ENCODE peak calls at places on chromosomes 6 and 20, in four cellular contexts. H is stomach; S is CD4-positive, alpha-beta T cell; R is IMR-90. D is an unnamed sample.

GRCh38 chr6:159119835-159120234 is 49.4 kb upstream of the FNDC1 start:
- DNase-seq in R (no peak), H (no peak), S (no peak), D (no peak)

GRCh38 chr6:113120577-113121285 is 736.4 kb upstream of the MARCKS start:
- DNase-seq in S (no peak), H (no peak), R (peak; percentile 93), D (peak; percentile 59)

GRCh38 chr6:120320481-120321162 is 971.1 kb upstream of the MAN1A1 start:
- DNase-seq in H (no peak), R (no peak), S (no peak), D (no peak)

GRCh38 chr20:17663040-17663399 is 19.0 kb downstream of the RRBP1 start:
- DNase-seq in S (no peak), R (no peak), H (no peak), D (no peak)

GRCh38 chr6:152648090-152648489 is 10.9 kb upstream of the SYNE1 start:
- DNase-seq in R (peak; percentile 63), H (no peak), S (no peak), D (no peak)

GRCh38 chr6:37648465-37649330 is 49.0 kb downstream of the MDGA1 start:
- DNase-seq in H (peak; percentile 57), R (no peak), S (no peak), D (peak; percentile 87)

GRCh38 chr6:92779758-92780157 is 639.6 kb downstream of the EPHA7 start:
- DNase-seq in R (peak; percentile 63), H (no peak), S (no peak), D (peak; percentile 30)

GRCh38 chr20:57195023-57195758 is 71.2 kb downstream of the BMP7 start:
- DNase-seq in S (no peak), H (no peak), R (peak; percentile 48), D (peak; percentile 91)

GRCh38 chr6:7311920-7312615 is 931 bp downstream of the SSR1 start:
- DNase-seq in S (no peak), R (peak; percentile 35), H (no peak), D (no peak)

GRCh38 chr6:14276667-14277404 is 159.3 kb downstream of the CD83 start:
- DNase-seq in S (no peak), H (no peak), R (peak; percentile 63), D (no peak)

GRCh38 chr6:54020311-54020710 is 90.9 kb upstream of the MLIP start:
- DNase-seq in S (no peak), H (no peak), R (no peak), D (no peak)

GRCh38 chr6:123534264-123534663 is 102.5 kb downstream of the TRDN start:
- DNase-seq in H (no peak), R (no peak), S (no peak), D (no peak)

GRCh38 chr6:111850288-111850937 is 22.8 kb downstream of the FYN start:
- DNase-seq in R (no peak), S (no peak), H (no peak), D (no peak)

GRCh38 chr6:4316867-4317400 is 181.6 kb upstream of the ECI2 start:
- DNase-seq in S (no peak), R (peak; percentile 90), H (peak; percentile 37), D (peak; percentile 63)

GRCh38 chr6:30020629-30021028 is 40.4 kb upstream of the POLR1H start:
- DNase-seq in H (no peak), S (no peak), R (no peak), D (no peak)

GRCh38 chr6:56246544-56246940 is 838 bp downstream of the COL21A1 start:
- DNase-seq in H (no peak), S (no peak), R (no peak), D (no peak)

GRCh38 chr6:56247654-56248122 is 308 bp upstream of the COL21A1 start:
- DNase-seq in S (no peak), H (no peak), R (no peak), D (no peak)

GRCh38 chr6:56245903-56246351 is 1.5 kb downstream of the COL21A1 start:
- DNase-seq in S (no peak), H (no peak), R (peak; percentile 16), D (no peak)

GRCh38 chr6:56244528-56245253 is 2.7 kb downstream of the COL21A1 start:
- DNase-seq in S (no peak), R (no peak), H (no peak), D (no peak)

GRCh38 chr6:56246941-56247653 is at the start of gene COL21A1:
- DNase-seq in S (no peak), H (no peak), R (no peak), D (no peak)
- TF ChIP-seq CTCF in S (no peak), H (no peak), R (peak; percentile 8), D (no peak)

GRCh38 chr6:5990776-5991175 is 15.9 kb downstream of the NRN1 start:
- DNase-seq in S (no peak), R (no peak), H (no peak), D (no peak)
- H3K27ac ChIP-seq in S (no peak overlapping the region), R (no peak overlapping the region), H (no peak overlapping the region), D (no peak overlapping the region)

GRCh38 chr20:46605181-46605580 is 46.1 kb downstream of the SLC13A3 start:
- DNase-seq in H (no peak), S (no peak), R (no peak), D (no peak)
- TF ChIP-seq CTCF in H (no peak), S (no peak), R (no peak), D (no peak)

GRCh38 chr20:63767886-63768285 is 28.3 kb downstream of the SLC2A4RG start:
- DNase-seq in S (no peak), H (no peak), R (no peak), D (no peak)
- H3K27ac ChIP-seq in S (no peak overlapping the region), H (no peak overlapping the region), R (no peak overlapping the region), D (peak overlapping the region; percentile 1)

GRCh38 chr6:169121013-169121412 is 132.6 kb downstream of the THBS2 start:
- DNase-seq in H (no peak), S (no peak), R (no peak), D (no peak)
- TF ChIP-seq CTCF in H (no peak), S (no peak), R (no peak), D (no peak)

DNA sequence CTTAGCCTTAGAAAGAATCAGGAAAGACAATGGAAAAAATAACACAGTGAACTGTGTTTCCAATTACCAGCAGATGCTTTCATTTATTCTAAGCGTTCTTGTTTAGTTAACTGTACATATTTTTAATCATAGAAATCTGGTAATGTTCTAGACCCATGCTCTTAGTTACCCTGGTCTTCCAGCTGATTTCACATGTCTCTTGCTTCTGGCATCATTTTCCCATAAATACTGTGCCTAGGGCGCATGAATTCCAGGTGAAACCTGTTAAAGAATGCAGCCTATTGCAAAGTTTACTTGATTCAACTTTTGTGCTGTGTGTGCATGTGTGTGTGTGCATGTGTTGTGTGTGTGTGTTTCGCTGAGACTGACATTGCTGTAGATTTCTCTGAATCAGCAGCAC is 178.6 kb downstream of the PDE7B start:
- DNase-seq in H (no peak), R (no peak), S (no peak), D (no peak)
- H3K27ac ChIP-seq in H (no peak overlapping the region), R (no peak overlapping the region), S (no peak overlapping the region), D (no peak overlapping the region)

DNA sequence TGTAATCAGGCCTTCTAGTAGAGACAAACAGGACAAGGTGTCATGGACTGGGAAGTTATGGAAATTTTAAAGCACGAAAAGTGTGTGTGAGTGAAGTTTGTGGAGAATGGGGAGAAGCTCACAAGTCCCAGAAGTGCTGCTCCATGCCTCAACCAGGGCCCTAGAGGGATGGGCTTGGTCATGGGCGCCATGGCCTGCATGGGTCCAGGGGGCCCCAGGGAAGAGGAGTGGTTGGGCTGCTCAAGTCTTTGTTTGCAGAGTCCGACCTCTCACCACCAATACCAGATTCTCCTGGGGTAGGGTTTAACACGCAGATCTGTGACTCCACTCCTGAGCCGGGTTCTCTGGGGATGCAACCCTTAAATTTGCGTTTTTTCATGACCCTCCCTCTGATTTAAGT is 88.4 kb downstream of the FAM120B start:
- DNase-seq in H (no peak), S (no peak), R (no peak), D (no peak)
- TF ChIP-seq CTCF in H (no peak), S (no peak), R (no peak), D (no peak)

DNA sequence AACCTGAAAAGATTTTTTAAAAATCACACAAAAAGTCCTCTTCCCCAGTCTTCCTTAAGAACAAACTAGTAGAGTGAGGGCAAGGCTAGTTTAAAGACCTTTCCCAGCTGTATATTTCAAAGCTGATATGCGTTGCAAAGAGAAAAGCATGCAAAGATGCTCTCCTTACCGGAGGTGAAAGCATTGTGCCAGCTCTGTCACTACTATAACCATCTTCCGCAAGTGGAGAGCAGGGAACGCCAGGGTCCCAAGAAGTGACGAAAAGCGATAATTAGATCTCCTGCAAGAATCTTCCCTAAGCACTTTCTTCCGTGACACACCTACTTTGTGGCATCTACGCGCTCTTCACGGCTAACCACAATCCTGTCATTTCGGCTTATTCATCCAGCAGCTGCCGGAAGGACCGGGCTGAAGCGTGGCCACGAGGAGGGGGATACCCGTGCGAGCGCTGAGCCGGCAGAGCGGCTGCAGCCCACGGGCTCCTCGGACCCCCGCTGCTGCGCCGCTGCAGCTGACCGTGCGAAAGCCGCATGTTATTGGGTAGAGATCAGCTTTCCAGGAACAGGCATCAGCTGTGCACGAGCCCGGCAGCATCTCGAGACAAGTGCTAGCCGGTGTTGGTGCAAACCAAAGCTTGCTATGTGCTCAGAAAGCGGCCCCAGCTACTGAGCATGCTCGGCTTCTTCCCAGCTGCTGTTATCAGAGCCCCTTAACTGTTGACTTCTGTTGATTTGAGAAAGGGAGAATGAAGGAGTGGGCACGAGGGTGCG is 57.2 kb upstream of the ARHGAP18 start:
- DNase-seq in H (peak; percentile 30), R (peak; percentile 77), S (peak; percentile 51), D (peak; percentile 23)
- H3K27ac ChIP-seq in H (no peak overlapping the region), R (no peak overlapping the region), S (no peak overlapping the region), D (no peak overlapping the region)